ENCODE peak calls at places on chromosomes 7 and 10, in four cellular contexts. N is mesothelial cell of epicardium, L is AG09319, P is H54. R is an unnamed sample.

GRCh38 chr10:121527690-121528089 is 70.6 kb downstream of the FGFR2 start:
- DNase-seq in P (no peak), L (no peak), N (no peak), R (no peak)

GRCh38 chr7:98100088-98100487 is 6.6 kb upstream of the LMTK2 start:
- DNase-seq in N (no peak), L (no peak), P (no peak), R (no peak)

GRCh38 chr10:99536400-99537254 is 3.9 kb downstream of the NKX2-3 start:
- DNase-seq in L (no peak), P (no peak), N (no peak), R (no peak)

GRCh38 chr7:116180302-116180701 is 30.0 kb upstream of the TES start:
- DNase-seq in P (peak), L (no peak), N (no peak), R (peak)

GRCh38 chr7:107911981-107912380 is 21.0 kb downstream of the DLD start:
- DNase-seq in N (no peak), L (no peak), P (no peak), R (no peak)

GRCh38 chr7:1700536-1701333 is 30.7 kb downstream of the ELFN1 start:
- DNase-seq in P (no peak), L (no peak), N (peak), R (no peak)

GRCh38 chr10:69497235-69497561 is 45.9 kb downstream of the TSPAN15 start:
- DNase-seq in P (no peak), N (no peak), L (no peak), R (no peak)

GRCh38 chr10:132363376-132363775 is 31.4 kb downstream of the LRRC27 start:
- DNase-seq in P (no peak), L (no peak), N (no peak), R (no peak)

GRCh38 chr10:132849546-132850031 is 63.6 kb upstream of the NKX6-2 start:
- DNase-seq in L (no peak), P (no peak), N (peak), R (no peak)

GRCh38 chr7:8136331-8136730 is 125.6 kb downstream of the ICA1 start:
- DNase-seq in P (no peak), L (no peak), N (no peak), R (no peak)

GRCh38 chr10:130516141-130516540 is 379.9 kb downstream of the GLRX3 start:
- DNase-seq in L (no peak), P (no peak), N (no peak), R (no peak)

GRCh38 chr10:27745719-27746363 is at the start of gene MKX:
- DNase-seq in N (peak), L (peak), P (peak), R (no peak)

GRCh38 chr10:121831777-121832176 is 96.1 kb downstream of the ATE1 start:
- DNase-seq in P (no peak), N (no peak), L (no peak), R (no peak)

GRCh38 chr10:89171996-89172395 is 35.1 kb downstream of the CH25H start:
- DNase-seq in P (no peak), N (no peak), L (no peak), R (no peak)

GRCh38 chr10:61902448-61903183 is 1.1 kb downstream of the ARID5B start:
- DNase-seq in P (no peak), N (peak), L (no peak), R (no peak)

GRCh38 chr10:89466599-89467035 is 52.2 kb downstream of the IFIT5 start:
- DNase-seq in N (peak), L (no peak), P (peak), R (no peak)

GRCh38 chr7:9231683-9232082 is 798.3 kb downstream of the NXPH1 start:
- DNase-seq in P (no peak), N (no peak), L (no peak), R (no peak)

GRCh38 chr7:36301914-36302771 is 87.5 kb upstream of the ANLN start:
- DNase-seq in P (no peak), N (no peak), L (no peak), R (no peak)

GRCh38 chr7:132261296-132261695 is 315.0 kb downstream of the PLXNA4 start:
- DNase-seq in P (no peak), N (no peak), L (no peak), R (no peak)

GRCh38 chr10:75469018-75469616 is 37.7 kb downstream of the LRMDA start:
- DNase-seq in N (no peak), P (peak), L (peak), R (peak)

GRCh38 chr7:108014200-108014599 is 11.2 kb upstream of the LAMB1 start:
- DNase-seq in P (no peak), L (no peak), N (no peak), R (no peak)

GRCh38 chr10:114393886-114394285 is 10.4 kb downstream of the AFAP1L2 start:
- DNase-seq in L (no peak), P (no peak), N (no peak), R (no peak)

GRCh38 chr10:80585812-80586211 is 48.1 kb downstream of the SH2D4B start:
- DNase-seq in N (peak), P (no peak), L (no peak), R (no peak)

GRCh38 chr10:66928000-66928770 is 2.3 kb downstream of the LRRTM3 start:
- DNase-seq in P (no peak), N (no peak), L (no peak), R (no peak)

GRCh38 chr7:2518101-2518500 is 1.5 kb upstream of the LFNG start:
- DNase-seq in P (no peak), N (no peak), L (no peak), R (no peak)

R was measured in COLO829.